ENCODE peak calls at places on chromosomes 1 and 21, in five cellular contexts. One of them, this sample, is unnamed.
A peak's percentile ranks its signal among the peaks of the same experiment; 100 is the strongest.

GRCh38 chr21:14046401-14046800 is 164.4 kb downstream of the LIPI start:
- DNase-seq in endothelial cell: no peak
- DNase-seq in HFF-Myc: no peak
- DNase-seq in activated naive CD8-positive, alpha-beta T cell treated with anti-CD3 and anti-CD28 coated beads, Interleukin-2, amount 50 U/mL, for 16 hours: no peak
- DNase-seq in stimulated activated CD4-positive, alpha-beta T cell treated with anti-CD3 and anti-CD28 coated beads, Interleukin-15, amount 100 ng/mL, for 1 hour: no peak
- DNase-seq in this sample: no peak

GRCh38 chr21:41366522-41367151 is 4.8 kb downstream of the MX2 start:
- DNase-seq in endothelial cell: no peak
- DNase-seq in HFF-Myc: no peak
- DNase-seq in activated naive CD8-positive, alpha-beta T cell treated with anti-CD3 and anti-CD28 coated beads, Interleukin-2, amount 50 U/mL, for 16 hours: no peak
- DNase-seq in stimulated activated CD4-positive, alpha-beta T cell treated with anti-CD3 and anti-CD28 coated beads, Interleukin-15, amount 100 ng/mL, for 1 hour: no peak
- DNase-seq in this sample: peak; percentile 68

GRCh38 chr21:45366931-45367401 is 38.0 kb upstream of the COL18A1 start:
- DNase-seq in endothelial cell: no peak
- DNase-seq in HFF-Myc: peak; percentile 67
- DNase-seq in activated naive CD8-positive, alpha-beta T cell treated with anti-CD3 and anti-CD28 coated beads, Interleukin-2, amount 50 U/mL, for 16 hours: no peak
- DNase-seq in stimulated activated CD4-positive, alpha-beta T cell treated with anti-CD3 and anti-CD28 coated beads, Interleukin-15, amount 100 ng/mL, for 1 hour: no peak
- DNase-seq in this sample: peak; percentile 99

GRCh38 chr1:202568466-202569196 is 141.6 kb downstream of the SYT2 start:
- DNase-seq in endothelial cell: no peak
- DNase-seq in HFF-Myc: no peak
- DNase-seq in activated naive CD8-positive, alpha-beta T cell treated with anti-CD3 and anti-CD28 coated beads, Interleukin-2, amount 50 U/mL, for 16 hours: no peak
- DNase-seq in stimulated activated CD4-positive, alpha-beta T cell treated with anti-CD3 and anti-CD28 coated beads, Interleukin-15, amount 100 ng/mL, for 1 hour: no peak
- DNase-seq in this sample: no peak

GRCh38 chr1:78176448-78176847 is 130.7 kb downstream of the GIPC2 start:
- DNase-seq in endothelial cell: no peak
- DNase-seq in HFF-Myc: peak; percentile 67
- DNase-seq in activated naive CD8-positive, alpha-beta T cell treated with anti-CD3 and anti-CD28 coated beads, Interleukin-2, amount 50 U/mL, for 16 hours: no peak
- DNase-seq in stimulated activated CD4-positive, alpha-beta T cell treated with anti-CD3 and anti-CD28 coated beads, Interleukin-15, amount 100 ng/mL, for 1 hour: no peak
- DNase-seq in this sample: peak; percentile 85

GRCh38 chr1:193104496-193104905 is 713 bp downstream of the GLRX2 start:
- DNase-seq in endothelial cell: peak; percentile 41
- DNase-seq in HFF-Myc: peak; percentile 20
- DNase-seq in activated naive CD8-positive, alpha-beta T cell treated with anti-CD3 and anti-CD28 coated beads, Interleukin-2, amount 50 U/mL, for 16 hours: no peak
- DNase-seq in stimulated activated CD4-positive, alpha-beta T cell treated with anti-CD3 and anti-CD28 coated beads, Interleukin-15, amount 100 ng/mL, for 1 hour: no peak
- DNase-seq in this sample: no peak

GRCh38 chr1:243926803-243927245 is 76.8 kb upstream of the AKT3 start:
- DNase-seq in endothelial cell: no peak
- DNase-seq in HFF-Myc: peak; percentile 65
- DNase-seq in activated naive CD8-positive, alpha-beta T cell treated with anti-CD3 and anti-CD28 coated beads, Interleukin-2, amount 50 U/mL, for 16 hours: no peak
- DNase-seq in stimulated activated CD4-positive, alpha-beta T cell treated with anti-CD3 and anti-CD28 coated beads, Interleukin-15, amount 100 ng/mL, for 1 hour: no peak
- DNase-seq in this sample: peak; percentile 98

GRCh38 chr1:93813076-93813475 is 65.9 kb downstream of the DNTTIP2 start:
- DNase-seq in endothelial cell: no peak
- DNase-seq in HFF-Myc: no peak
- DNase-seq in activated naive CD8-positive, alpha-beta T cell treated with anti-CD3 and anti-CD28 coated beads, Interleukin-2, amount 50 U/mL, for 16 hours: no peak
- DNase-seq in stimulated activated CD4-positive, alpha-beta T cell treated with anti-CD3 and anti-CD28 coated beads, Interleukin-15, amount 100 ng/mL, for 1 hour: no peak
- DNase-seq in this sample: peak; percentile 40

GRCh38 chr21:37787456-37787855 is 128.8 kb downstream of the KCNJ6 start:
- DNase-seq in endothelial cell: no peak
- DNase-seq in HFF-Myc: peak; percentile 9
- DNase-seq in activated naive CD8-positive, alpha-beta T cell treated with anti-CD3 and anti-CD28 coated beads, Interleukin-2, amount 50 U/mL, for 16 hours: no peak
- DNase-seq in stimulated activated CD4-positive, alpha-beta T cell treated with anti-CD3 and anti-CD28 coated beads, Interleukin-15, amount 100 ng/mL, for 1 hour: no peak
- DNase-seq in this sample: peak; percentile 96